ENCODE peak calls at places on chromosomes 1 and 21, in four cellular contexts. M, J, X and I are unnamed samples.

GRCh38 chr1:19122668-19123067 is 87.4 kb downstream of the UBR4 start:
- DNase-seq in M (no peak), J (no peak), X (peak; percentile 63), I (peak; percentile 75)

GRCh38 chr1:40049745-40050144 is 9.2 kb downstream of the CAP1 start:
- DNase-seq in M (no peak), J (no peak), X (no peak), I (no peak)

GRCh38 chr1:238458924-238459323 is 568.2 kb upstream of the ZP4 start:
- DNase-seq in M (no peak), J (no peak), X (no peak), I (no peak)

GRCh38 chr1:21165076-21165475 is 11.6 kb downstream of the EIF4G3 start:
- DNase-seq in M (no peak), J (no peak), X (no peak), I (no peak)

GRCh38 chr1:225454733-225455132 is 26.9 kb upstream of the LBR start:
- DNase-seq in M (peak; percentile 61), J (peak; percentile 75), X (peak; percentile 57), I (no peak)

GRCh38 chr1:220902916-220903315 is 23.7 kb downstream of the HLX start:
- DNase-seq in M (no peak), J (no peak), X (no peak), I (no peak)

GRCh38 chr1:221856188-221857093 is 114.6 kb upstream of the DUSP10 start:
- DNase-seq in M (no peak), J (no peak), X (no peak), I (no peak)

GRCh38 chr1:37667023-37667769 is 25.1 kb upstream of the CDCA8 start:
- DNase-seq in M (no peak), J (no peak), X (no peak), I (no peak)

GRCh38 chr21:27571706-27572105 is 604.8 kb upstream of the ADAMTS5 start:
- DNase-seq in M (no peak), J (no peak), X (no peak), I (no peak)

GRCh38 chr1:153532769-153533599 is 2.8 kb downstream of the S100A6 start:
- DNase-seq in M (no peak), J (peak; percentile 85), X (peak; percentile 77), I (peak; percentile 95)
- H3K4me3 ChIP-seq in M (peak overlapping the region; percentile 86), J (peak overlapping the region; percentile 5), X (no peak overlapping the region), I (peak overlapping the region; percentile 76)

GRCh38 chr1:10714337-10715114 is 81.9 kb downstream of the CASZ1 start:
- DNase-seq in M (no peak), J (no peak), X (peak; percentile 83), I (no peak)

GRCh38 chr1:10717296-10718082 is 79.0 kb downstream of the CASZ1 start:
- DNase-seq in M (no peak), J (no peak), X (no peak), I (no peak)

GRCh38 chr1:10716424-10716823 is 80.0 kb downstream of the CASZ1 start:
- DNase-seq in M (no peak), J (no peak), X (no peak), I (no peak)

GRCh38 chr1:10718083-10718415 is 78.4 kb downstream of the CASZ1 start:
- DNase-seq in M (no peak), J (no peak), X (no peak), I (no peak)

DNA sequence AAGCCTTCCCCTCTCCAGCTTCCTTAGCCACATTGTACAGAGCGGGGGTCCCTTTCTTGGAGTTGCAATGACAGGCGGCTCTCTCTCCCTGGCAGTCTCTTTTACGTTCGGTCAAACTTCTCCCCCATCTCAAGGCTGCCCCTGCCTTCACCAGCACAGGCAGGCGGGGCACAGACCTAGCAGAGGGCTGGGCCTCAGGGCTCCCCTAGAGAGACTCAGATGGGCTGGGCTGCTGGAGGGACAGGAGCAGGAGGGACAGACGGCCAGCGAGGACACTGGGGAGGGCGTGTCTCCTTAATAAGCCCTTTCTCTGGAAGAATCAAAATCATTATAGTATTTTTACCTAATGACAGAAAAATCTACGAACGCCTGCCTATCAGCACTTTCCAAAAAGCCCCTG is 79.6 kb downstream of the CASZ1 start:
- DNase-seq in M (no peak), J (no peak), X (no peak), I (no peak)
- H3K27ac ChIP-seq in M (no peak overlapping the region), J (no peak overlapping the region), X (peak overlapping the region; percentile 55), I (no peak overlapping the region)

GRCh38 chr1:93420400-93420799 is 27.5 kb upstream of the FNBP1L start:
- DNase-seq in M (no peak), J (no peak), X (no peak), I (no peak)
- H3K4me1 ChIP-seq in M (no peaks in the 10 kb centered on the region), J (no peaks in the 10 kb centered on the region), X (no peaks in the 10 kb centered on the region), I (no peaks in the 10 kb centered on the region)

GRCh38 chr1:184836081-184836480 is 81.4 kb upstream of the EDEM3 start:
- DNase-seq in M (no peak), J (no peak), X (no peak), I (no peak)
- H3K4me3 ChIP-seq in M (no peak overlapping the region), J (no peak overlapping the region), X (no peak overlapping the region), I (no peak overlapping the region)

DNA sequence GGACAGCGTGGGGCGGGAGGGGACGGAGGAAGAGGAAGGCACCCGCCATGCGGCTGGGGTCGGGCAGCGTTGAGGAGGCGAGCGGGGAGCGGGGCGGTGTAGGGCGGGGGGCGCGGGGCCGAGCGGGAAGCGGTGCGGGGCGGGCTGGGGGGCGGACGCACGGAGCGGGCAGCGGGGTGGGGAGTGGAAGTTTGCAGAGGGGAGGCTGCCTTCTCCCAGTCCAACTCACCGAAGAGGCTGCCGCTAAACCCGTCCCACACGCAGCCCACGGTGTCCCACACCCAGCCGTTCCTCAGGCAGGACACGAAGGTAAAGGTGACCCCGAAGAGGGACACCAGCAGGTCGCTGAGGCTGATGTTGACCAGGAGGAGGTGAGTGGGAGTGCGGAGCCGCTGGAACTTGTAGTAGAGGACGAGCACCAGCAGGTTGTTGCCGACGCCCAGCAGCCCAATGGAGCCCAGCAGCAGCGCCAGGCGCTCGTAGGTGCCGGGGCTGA is 468 bp downstream of the CHML start:
- DNase-seq in M (no peak), J (peak; percentile 58), X (peak; percentile 48), I (peak; percentile 45)
- H3K27ac ChIP-seq in M (peak overlapping the region; percentile 88), J (peak overlapping the region; percentile 32), X (peak overlapping the region; percentile 81), I (peak overlapping the region; percentile 78)

GRCh38 chr1:66373072-66373685 is 160.8 kb upstream of the SGIP1 start:
- DNase-seq in M (no peak), J (no peak), X (no peak), I (no peak)

GRCh38 chr1:66374561-66375111 is 159.3 kb upstream of the SGIP1 start:
- DNase-seq in M (no peak), J (peak; percentile 61), X (no peak), I (no peak)

GRCh38 chr1:66372522-66373071 is 161.4 kb upstream of the SGIP1 start:
- DNase-seq in M (no peak), J (no peak), X (no peak), I (no peak)

GRCh38 chr1:66375125-66375524 is 158.8 kb upstream of the SGIP1 start:
- DNase-seq in M (no peak), J (no peak), X (no peak), I (no peak)

DNA sequence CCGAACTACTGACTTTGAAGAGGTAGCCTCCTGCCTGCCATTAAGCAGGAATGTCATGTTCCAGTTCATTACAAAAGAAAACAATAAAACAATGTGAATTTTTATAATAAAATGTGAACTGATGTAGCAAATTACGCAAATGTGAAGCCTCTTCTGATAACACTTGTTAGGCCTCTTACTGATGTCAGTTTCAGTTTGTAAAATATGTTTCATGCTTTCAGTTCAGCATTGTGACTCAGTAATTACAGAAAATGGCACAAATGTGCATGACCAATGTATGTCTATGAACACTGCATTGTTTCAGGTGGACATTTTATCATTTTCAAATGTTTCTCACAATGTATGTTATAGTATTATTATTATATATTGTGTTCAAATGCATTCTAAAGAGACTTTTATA is 159.8 kb upstream of the SGIP1 start:
- DNase-seq in M (no peak), J (no peak), X (no peak), I (no peak)
- H3K4me1 ChIP-seq in M (no peaks in the 10 kb centered on the region), J (peaks cover 55% of the 10 kb centered on the region), X (no peaks in the 10 kb centered on the region), I (no peaks in the 10 kb centered on the region)

DNA sequence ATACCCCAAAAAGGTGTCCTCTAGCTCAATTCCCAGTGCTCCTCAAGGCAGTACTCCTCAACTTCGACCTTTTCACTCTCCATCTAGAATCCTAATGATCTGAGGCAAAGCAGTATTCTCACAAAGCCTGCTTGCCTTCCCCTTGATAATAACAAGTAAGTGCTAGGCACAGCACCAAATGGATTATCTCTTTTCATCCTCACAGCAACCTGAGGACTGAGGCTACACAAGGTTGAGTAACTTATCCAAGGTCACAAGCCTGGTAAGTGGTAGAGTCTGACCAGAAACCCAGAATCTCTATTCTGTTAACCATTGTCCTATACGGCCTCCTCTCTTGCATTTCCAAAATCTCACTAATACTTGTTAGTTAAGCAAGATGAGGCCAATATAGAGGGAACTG is 5.1 kb downstream of the SYDE2 start:
- DNase-seq in M (no peak), J (no peak), X (no peak), I (no peak)
- H3K4me3 ChIP-seq in M (no peak overlapping the region), J (no peak overlapping the region), X (no peak overlapping the region), I (no peak overlapping the region)

DNA sequence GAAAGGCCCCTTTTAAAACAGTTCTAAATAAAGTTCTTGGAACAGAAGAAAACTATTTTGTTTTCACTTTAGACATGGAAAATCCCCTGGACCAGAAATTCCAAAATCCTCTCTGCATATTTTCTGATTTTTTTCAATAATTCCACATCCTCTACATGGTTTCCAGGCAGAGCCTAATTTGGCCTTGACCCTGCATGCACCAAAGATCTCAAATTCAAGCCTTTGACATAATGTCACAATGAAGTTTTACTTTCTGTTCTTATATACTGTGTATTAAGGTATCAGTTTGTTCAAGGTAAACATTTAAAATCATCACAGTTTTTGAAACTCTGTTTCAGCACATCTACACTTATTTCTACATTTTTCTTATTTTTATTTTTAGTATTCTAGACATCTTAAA is 12.2 kb upstream of the NPL start:
- DNase-seq in M (no peak), J (no peak), X (no peak), I (no peak)
- H3K27ac ChIP-seq in M (no peak overlapping the region), J (no peak overlapping the region), X (no peak overlapping the region), I (no peak overlapping the region)

DNA sequence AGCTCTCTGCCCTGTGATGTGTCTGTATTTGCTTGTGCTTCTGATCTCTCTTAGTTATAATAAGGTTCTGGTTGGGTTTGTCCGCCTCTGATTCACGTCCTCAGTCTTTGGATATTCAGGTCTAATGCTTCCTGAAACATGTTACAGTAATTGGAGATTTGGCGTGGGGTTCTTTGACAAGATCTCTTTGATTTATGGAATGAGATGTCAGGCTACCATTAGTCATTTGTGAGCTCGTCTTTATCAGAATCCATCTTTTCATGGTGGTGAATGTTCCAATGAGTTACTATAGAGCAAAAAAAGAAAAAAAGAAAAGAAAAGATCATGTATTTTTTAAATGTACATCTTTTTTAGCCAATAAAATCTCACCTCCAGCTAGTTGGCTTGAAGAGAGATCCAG is 62.6 kb downstream of the BACE2 start:
- DNase-seq in M (no peak), J (no peak), X (no peak), I (no peak)
- H3K4me1 ChIP-seq in M (no peaks in the 10 kb centered on the region), J (peaks cover 2% of the 10 kb centered on the region), X (no peaks in the 10 kb centered on the region), I (no peaks in the 10 kb centered on the region)